ENCODE peak calls at places on chromosomes 7 and 10, in eight cellular contexts. X, K, I, O, R, E, U and Y are unnamed samples.

GRCh38 chr10:69600761-69601330 is 27.6 kb upstream of the NEUROG3 start:
- DNase-seq in X (no peak), U (no peak), O (no peak), K (no peak), E (no peak), R (no peak), I (no peak), Y (no peak)

GRCh38 chr10:128147669-128148068 is 21.4 kb upstream of the MKI67 start:
- DNase-seq in U (no peak), X (no peak), R (no peak), O (no peak), I (no peak), K (no peak), E (no peak), Y (no peak)

GRCh38 chr7:80641548-80641947 is 3.1 kb downstream of the CD36 start:
- DNase-seq in K (no peak), I (no peak), U (no peak), O (no peak), X (no peak), E (no peak), R (no peak), Y (no peak)

GRCh38 chr7:22895491-22895890 is 72.8 kb upstream of the TOMM7 start:
- DNase-seq in I (no peak), U (no peak), E (no peak), K (no peak), O (no peak), R (no peak), X (no peak), Y (no peak)

GRCh38 chr7:41933427-41933826 is 230.5 kb upstream of the INHBA start:
- DNase-seq in R (no peak), O (no peak), X (no peak), I (no peak), K (no peak), E (no peak), U (no peak), Y (no peak)

GRCh38 chr10:131774618-131775443 is 126.0 kb upstream of the PPP2R2D start:
- DNase-seq in U (peak), E (no peak), I (no peak), K (no peak), X (no peak), O (no peak), R (no peak), Y (no peak)

GRCh38 chr10:79948976-79949722 is at the start of gene SFTPD:
- DNase-seq in X (no peak), U (no peak), K (no peak), I (no peak), R (no peak), E (no peak), O (peak), Y (no peak)

GRCh38 chr10:119051775-119052174 is 22.3 kb downstream of the NANOS1 start:
- DNase-seq in O (no peak), I (no peak), R (no peak), K (no peak), U (no peak), X (no peak), E (no peak), Y (no peak)

GRCh38 chr7:129308047-129308446 is 83.2 kb downstream of the AHCYL2 start:
- DNase-seq in X (no peak), R (no peak), O (no peak), E (peak), I (peak), U (no peak), K (no peak), Y (no peak)

GRCh38 chr7:20197125-20197524 is 20.1 kb downstream of the MACC1 start:
- DNase-seq in E (no peak), O (peak), K (no peak), I (no peak), X (no peak), R (no peak), U (no peak), Y (no peak)

GRCh38 chr10:33265621-33266020 is 68.8 kb downstream of the NRP1 start:
- DNase-seq in R (no peak), X (no peak), E (peak), I (no peak), U (no peak), K (no peak), O (no peak), Y (no peak)

GRCh38 chr7:27784399-27785053 is 44.6 kb downstream of the TAX1BP1 start:
- DNase-seq in E (peak), K (no peak), R (peak), O (no peak), U (no peak), I (no peak), X (no peak), Y (peak)

GRCh38 chr7:129949292-129950133 is 3.2 kb downstream of the UBE2H start:
- DNase-seq in I (peak), E (peak), X (no peak), O (no peak), K (no peak), R (peak), U (no peak), Y (peak)

GRCh38 chr7:70655694-70656093 is 476.2 kb upstream of the GALNT17 start:
- DNase-seq in R (no peak), I (no peak), U (no peak), K (no peak), E (no peak), X (no peak), O (no peak), Y (no peak)

GRCh38 chr10:76038696-76039095 is 607.3 kb downstream of the LRMDA start:
- DNase-seq in O (no peak), R (no peak), K (no peak), X (no peak), I (no peak), U (no peak), E (no peak), Y (no peak)

GRCh38 chr7:151645311-151645710 is 125.6 kb upstream of the RHEB start:
- DNase-seq in U (no peak), I (no peak), K (no peak), X (no peak), E (no peak), R (no peak), O (no peak), Y (no peak)

GRCh38 chr10:30038961-30039536 is 20.3 kb downstream of the JCAD start:
- DNase-seq in E (no peak), K (no peak), I (no peak), O (no peak), U (no peak), R (no peak), X (no peak), Y (no peak)

GRCh38 chr7:24825931-24826661 is 68.8 kb upstream of the GSDME start:
- DNase-seq in X (no peak), E (no peak), U (no peak), I (no peak), K (no peak), O (peak), R (no peak), Y (no peak)

GRCh38 chr7:1137517-1138167 is 22.4 kb downstream of the ZFAND2A start:
- DNase-seq in R (no peak), I (no peak), U (no peak), X (no peak), E (no peak), O (peak), K (no peak), Y (no peak)

GRCh38 chr7:108097703-108098102 is 32.5 kb downstream of the LAMB4 start:
- DNase-seq in E (peak), R (no peak), K (no peak), X (no peak), U (no peak), O (no peak), I (peak), Y (no peak)

GRCh38 chr7:137235434-137235833 is 108.1 kb downstream of the PTN start:
- DNase-seq in R (no peak), I (no peak), U (no peak), E (no peak), X (no peak), K (no peak), O (no peak), Y (no peak)

GRCh38 chr10:52121688-52122087 is 192.4 kb upstream of the DKK1 start:
- DNase-seq in R (no peak), O (no peak), U (no peak), K (no peak), E (no peak), X (no peak), I (no peak), Y (no peak)

GRCh38 chr7:452791-453455 is 66.7 kb downstream of the PDGFA start:
- DNase-seq in X (no peak), U (no peak), E (peak), I (no peak), K (no peak), O (no peak), R (no peak), Y (no peak)

GRCh38 chr10:1100143-1100542 is 44.0 kb downstream of the WDR37 start:
- DNase-seq in I (no peak), R (no peak), X (no peak), E (no peak), O (peak), K (no peak), U (no peak), Y (no peak)